ENCODE peak calls at places on chromosomes 2 and 18, in five cellular contexts. I is GM23338, X is hepatocyte, M is PC-9, C is fibroblast of lung. E is an unnamed sample.
A peak's percentile ranks its signal among the peaks of the same experiment; 100 is the strongest.

GRCh38 chr2:181305151-181306123 is 151.7 kb upstream of the ITGA4 start:
- DNase-seq in I (peak; percentile 25), M (no peak), C (peak; percentile 47), X (peak; percentile 6), E (peak; percentile 39)

GRCh38 chr2:197113221-197113831 is 186.8 kb upstream of the PGAP1 start:
- DNase-seq in C (peak; percentile 34), X (peak; percentile 42), M (no peak), I (peak; percentile 63), E (no peak)

GRCh38 chr18:361941-362913 is 94.4 kb upstream of the THOC1 start:
- DNase-seq in M (peak; percentile 64), X (peak; percentile 65), C (peak; percentile 95), I (peak; percentile 28), E (peak; percentile 94)

GRCh38 chr2:176812376-176812775 is 400.2 kb upstream of the HNRNPA3 start:
- DNase-seq in X (no peak), C (no peak), I (no peak), M (no peak), E (no peak)

GRCh38 chr2:45992746-45993475 is 304.3 kb upstream of the EPAS1 start:
- DNase-seq in X (no peak), I (no peak), C (no peak), M (no peak), E (no peak)

GRCh38 chr2:4381049-4381448 is 677.7 kb downstream of the DCDC2C start:
- DNase-seq in M (no peak), I (peak; percentile 56), C (no peak), X (no peak), E (no peak)

GRCh38 chr2:64669288-64669687 is 15.6 kb upstream of the SERTAD2 start:
- DNase-seq in C (no peak), X (no peak), M (no peak), I (no peak), E (no peak)

GRCh38 chr18:27005589-27005988 is 140.1 kb upstream of the AQP4 start:
- DNase-seq in I (peak; percentile 65), M (no peak), X (peak; percentile 9), C (no peak), E (no peak)

GRCh38 chr2:199463000-199463692 is 5.4 kb upstream of the SATB2 start:
- DNase-seq in M (no peak), C (peak; percentile 51), I (peak; percentile 84), X (peak; percentile 85), E (no peak)

GRCh38 chr2:123777116-123777515 is 248.0 kb upstream of the CNTNAP5 start:
- DNase-seq in M (no peak), X (no peak), C (no peak), I (no peak), E (no peak)

GRCh38 chr2:25548587-25548986 is 124.8 kb downstream of the DTNB start:
- DNase-seq in X (no peak), I (no peak), C (no peak), M (no peak), E (no peak)

GRCh38 chr2:7525746-7526145 is 608.5 kb downstream of the RNF144A start:
- DNase-seq in X (no peak), M (no peak), I (no peak), C (no peak), E (no peak)

GRCh38 chr2:231722721-231723307 is 14.5 kb downstream of the PTMA start:
- DNase-seq in X (no peak), M (no peak), C (no peak), I (no peak), E (no peak)

GRCh38 chr2:140786585-140786984 is 1344.2 kb downstream of the LRP1B start:
- DNase-seq in X (no peak), I (peak; percentile 16), M (no peak), C (no peak), E (no peak)

GRCh38 chr2:22382439-22383169 is 1002.4 kb upstream of the KLHL29 start:
- DNase-seq in X (no peak), M (no peak), C (no peak), I (no peak), E (no peak)

GRCh38 chr2:32688511-32688910 is 60.7 kb downstream of the TTC27 start:
- DNase-seq in C (peak; percentile 90), I (no peak), X (no peak), M (peak; percentile 40), E (peak; percentile 89)

GRCh38 chr2:75800456-75800855 is 89.7 kb upstream of the GCFC2 start:
- DNase-seq in X (no peak), C (no peak), I (no peak), M (no peak), E (no peak)

GRCh38 chr18:9708882-9709877 is 1.1 kb downstream of the RAB31 start:
- DNase-seq in I (peak; percentile 78), C (peak; percentile 45), X (peak; percentile 19), M (peak; percentile 51), E (no peak)

GRCh38 chr2:154240921-154241379 is 369.2 kb downstream of the GALNT13 start:
- DNase-seq in X (no peak), I (peak; percentile 14), M (no peak), C (no peak), E (no peak)

GRCh38 chr2:200345917-200346316 is 39.4 kb downstream of the SPATS2L start:
- DNase-seq in C (no peak), I (no peak), M (no peak), X (no peak), E (no peak)

GRCh38 chr2:127104166-127104660 is 2.7 kb downstream of the BIN1 start:
- DNase-seq in M (no peak), X (no peak), I (no peak), C (no peak), E (no peak)

GRCh38 chr18:26056291-26056690 is 34.1 kb downstream of the SS18 start:
- DNase-seq in M (no peak), C (peak; percentile 27), I (no peak), X (no peak), E (peak; percentile 25)

GRCh38 chr2:58039170-58039611 is 7.4 kb upstream of the VRK2 start:
- DNase-seq in C (peak; percentile 76), I (no peak), X (no peak), M (no peak), E (peak; percentile 68)

GRCh38 chr2:904243-905024 is 46.2 kb upstream of the SNTG2 start:
- DNase-seq in I (peak; percentile 30), X (no peak), M (no peak), C (no peak), E (no peak)

GRCh38 chr2:149585317-149585885 is 2.2 kb downstream of the MMADHC start:
- DNase-seq in I (no peak), M (no peak), X (no peak), C (no peak), E (no peak)

GRCh38 chr2:68390114-68390513 is 25.0 kb downstream of the PLEK start:
- DNase-seq in M (no peak), X (no peak), C (no peak), I (no peak), E (no peak)

GRCh38 chr2:172021074-172021931 is 21.6 kb downstream of the METAP1D start:
- DNase-seq in C (no peak), I (peak; percentile 39), M (peak; percentile 67), X (peak; percentile 12), E (no peak)
- H3K27ac ChIP-seq in C (no peak overlapping the region), I (no peak overlapping the region), M (peak overlapping the region; percentile 32), X (peak overlapping the region; percentile 40), E (no peak overlapping the region)

GRCh38 chr2:34261701-34262100 is 662.6 kb upstream of the FAM98A start:
- DNase-seq in X (no peak), C (no peak), I (peak; percentile 2), M (no peak), E (no peak)
- TF ChIP-seq CTCF in X (no peak), C (no peak), I (peak; percentile 35), M (peak; percentile 16), E (no peak)

DNA sequence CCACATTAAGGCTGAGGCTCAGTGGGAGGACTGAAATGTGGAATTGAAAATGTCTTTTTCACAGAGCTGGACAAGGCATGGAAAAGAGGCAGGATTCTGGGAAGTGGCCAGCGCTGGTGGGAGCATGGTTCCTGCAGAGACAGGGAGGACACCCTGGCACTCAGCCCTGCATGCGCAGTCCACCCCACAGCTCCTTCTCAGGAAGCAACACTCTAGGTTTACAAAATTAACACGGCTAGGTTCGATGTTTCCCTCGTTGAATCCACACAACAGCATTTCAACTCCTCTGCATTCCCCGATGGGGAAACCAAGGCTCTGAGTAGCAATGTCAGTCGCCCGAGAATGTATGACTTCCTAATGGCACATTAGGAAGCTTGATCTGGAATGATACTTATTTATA is 158.2 kb upstream of the FHL2 start:
- DNase-seq in M (no peak), C (no peak), I (no peak), X (no peak), E (no peak)
- TF ChIP-seq EZH2 in M (no peak), C (no peak), I (no peak), X (no peak), E (no peak)

GRCh38 chr2:159351977-159352376 is 65.5 kb upstream of the WDSUB1 start:
- DNase-seq in C (no peak), I (no peak), M (no peak), X (no peak), E (no peak)
- H3K27ac ChIP-seq in C (no peak overlapping the region), I (no peak overlapping the region), M (no peak overlapping the region), X (no peak overlapping the region), E (no peak overlapping the region)

DNA sequence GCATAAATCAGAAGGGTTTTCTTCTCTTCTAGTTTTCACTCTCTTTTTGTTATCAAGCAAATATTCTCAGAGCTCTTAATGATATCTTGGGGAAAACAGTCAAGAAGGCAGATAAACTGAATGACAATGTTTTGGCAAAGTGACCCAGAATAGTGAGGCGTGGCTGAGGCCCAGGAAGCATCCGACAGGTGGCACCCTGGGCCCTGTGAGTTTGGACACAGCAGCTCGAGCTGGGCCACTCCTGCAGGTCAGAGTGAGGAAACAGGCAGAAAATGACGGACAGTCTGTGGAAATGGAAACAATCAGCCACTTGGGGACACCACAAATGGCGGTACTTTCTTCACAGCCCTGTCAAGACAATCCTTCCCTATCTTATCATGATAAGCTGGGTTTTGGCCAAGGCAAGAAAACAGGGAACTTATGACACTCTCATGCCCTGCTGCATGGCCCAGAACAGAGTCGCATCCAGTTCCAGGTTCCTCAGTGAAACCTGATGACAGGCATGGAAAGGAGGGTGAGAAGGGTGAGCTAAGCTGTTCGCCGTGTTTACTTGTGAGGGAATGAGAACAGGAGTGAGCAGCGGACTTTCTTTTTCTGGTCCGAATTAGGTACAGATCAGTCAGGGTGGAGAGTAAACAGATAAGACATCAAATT is 32.1 kb downstream of the MRPL44 start:
- DNase-seq in M (no peak), I (peak; percentile 61), X (no peak), C (no peak), E (no peak)
- TF ChIP-seq CTCF in M (peak; percentile 20), I (peak; percentile 69), X (no peak), C (no peak), E (no peak)

GRCh38 chr2:222311978-222312738 is 13.4 kb upstream of the PAX3 start:
- DNase-seq in M (no peak), C (no peak), X (no peak), I (peak; percentile 42), E (no peak)
- TF ChIP-seq EZH2 in M (no peak), C (peak; percentile 84), X (peak; percentile 58), I (no peak), E (peak; percentile 86)

E was measured in astrocyte.